ENCODE peak calls at places on chromosome 3, in eight cellular contexts. X is brain microvascular endothelial cell; B is CD8-positive, alpha-beta memory T cell; V is OCI-LY7; E is Karpas-422; T is Panc1; J is aorta; I is naive thymus-derived CD4-positive, alpha-beta T cell. K is an unnamed sample.

GRCh38 chr3:71428841-71429609 is 154.5 kb downstream of the FOXP1 start:
- DNase-seq in X (no peak), B (no peak), V (peak), E (no peak), T (no peak), J (peak), I (no peak), K (no peak)

GRCh38 chr3:147298511-147298982 is 107.8 kb downstream of the ZIC4 start:
- DNase-seq in X (peak), B (no peak), V (no peak), E (no peak), T (no peak), J (no peak), I (no peak), K (no peak)

GRCh38 chr3:144282313-144282712 is 310.7 kb downstream of the DIPK2A start:
- DNase-seq in X (no peak), B (no peak), V (no peak), E (no peak), T (no peak), J (no peak), I (no peak), K (no peak)

GRCh38 chr3:113275876-113276580 is 64.7 kb downstream of the BOC start:
- DNase-seq in X (peak), B (no peak), V (peak), E (peak), T (no peak), J (peak), I (no peak), K (peak)

GRCh38 chr3:153626158-153626557 is 464.1 kb downstream of the RAP2B start:
- DNase-seq in X (no peak), B (no peak), V (no peak), E (no peak), T (no peak), J (no peak), I (no peak), K (peak)

GRCh38 chr3:46660543-46661523 is 32.6 kb downstream of the ALS2CL start:
- DNase-seq in X (no peak), B (no peak), V (peak), E (peak), T (no peak), J (no peak), I (no peak), K (no peak)

GRCh38 chr3:18222686-18223085 is 202.5 kb downstream of the SATB1 start:
- DNase-seq in X (no peak), B (no peak), V (no peak), E (no peak), T (no peak), J (no peak), I (no peak), K (no peak)

GRCh38 chr3:142779591-142779990 is 55.8 kb downstream of the TRPC1 start:
- DNase-seq in X (no peak), B (no peak), V (no peak), E (no peak), T (no peak), J (no peak), I (no peak), K (no peak)

GRCh38 chr3:15982667-15983145 is 184.9 kb upstream of the ANKRD28 start:
- DNase-seq in X (peak), B (no peak), V (no peak), E (no peak), T (peak), J (peak), I (no peak), K (no peak)

GRCh38 chr3:45608885-45609284 is 14.3 kb downstream of the LIMD1 start:
- DNase-seq in X (no peak), B (no peak), V (no peak), E (no peak), T (no peak), J (no peak), I (no peak), K (no peak)

GRCh38 chr3:29695201-29695904 is 414.5 kb downstream of the RBMS3 start:
- DNase-seq in X (peak), B (no peak), V (no peak), E (no peak), T (no peak), J (no peak), I (no peak), K (no peak)

GRCh38 chr3:56976666-56977560 is 83.6 kb upstream of the SPATA12 start:
- DNase-seq in X (peak), B (no peak), V (no peak), E (peak), T (no peak), J (no peak), I (no peak), K (no peak)

GRCh38 chr3:62630664-62631063 is 244.6 kb downstream of the CADPS start:
- DNase-seq in X (no peak), B (no peak), V (no peak), E (peak), T (no peak), J (no peak), I (no peak), K (no peak)

GRCh38 chr3:66675383-66675782 is 174.6 kb upstream of the LRIG1 start:
- DNase-seq in X (peak), B (no peak), V (no peak), E (no peak), T (no peak), J (no peak), I (no peak), K (no peak)

GRCh38 chr3:139564290-139564861 is 24.8 kb upstream of the RBP1 start:
- DNase-seq in X (peak), B (no peak), V (no peak), E (no peak), T (no peak), J (no peak), I (no peak), K (no peak)

GRCh38 chr3:30618508-30618907 is 12.1 kb downstream of the TGFBR2 start:
- DNase-seq in X (no peak), B (no peak), V (peak), E (no peak), T (no peak), J (no peak), I (no peak), K (no peak)

GRCh38 chr3:182083112-182083511 is 371.4 kb downstream of the SOX2 start:
- DNase-seq in X (no peak), B (no peak), V (no peak), E (no peak), T (peak), J (no peak), I (no peak), K (no peak)

GRCh38 chr3:71210257-71211002 is 373.1 kb downstream of the FOXP1 start:
- DNase-seq in X (peak), B (no peak), V (no peak), E (no peak), T (no peak), J (no peak), I (no peak), K (no peak)

GRCh38 chr3:177603137-177603603 is 405.9 kb upstream of the TBL1XR1 start:
- DNase-seq in X (no peak), B (no peak), V (no peak), E (no peak), T (no peak), J (no peak), I (no peak), K (peak)

GRCh38 chr3:39362812-39363211 is 20.4 kb upstream of the SLC25A38 start:
- DNase-seq in X (no peak), B (no peak), V (no peak), E (no peak), T (no peak), J (no peak), I (no peak), K (no peak)

GRCh38 chr3:133756716-133757694 is 10.8 kb downstream of the TF start:
- DNase-seq in X (no peak), B (no peak), V (no peak), E (no peak), T (no peak), J (no peak), I (no peak), K (no peak)

GRCh38 chr3:104856743-104857142 is 510.0 kb upstream of the ALCAM start:
- DNase-seq in X (no peak), B (no peak), V (no peak), E (no peak), T (no peak), J (no peak), I (no peak), K (no peak)

GRCh38 chr3:121651684-121652083 is 9.0 kb downstream of the HCLS1 start:
- DNase-seq in X (no peak), B (no peak), V (no peak), E (no peak), T (no peak), J (no peak), I (no peak), K (no peak)

GRCh38 chr3:140610544-140610943 is 67.3 kb upstream of the TRIM42 start:
- DNase-seq in X (no peak), B (no peak), V (no peak), E (no peak), T (no peak), J (no peak), I (no peak), K (no peak)

GRCh38 chr3:120661963-120662347 is 20.1 kb downstream of the HGD start:
- DNase-seq in X (no peak), B (no peak), V (no peak), E (no peak), T (no peak), J (no peak), I (no peak), K (no peak)

GRCh38 chr3:9638939-9639338 is 10.4 kb upstream of the MTMR14 start:
- DNase-seq in X (no peak), B (no peak), V (no peak), E (no peak), T (no peak), J (no peak), I (no peak), K (no peak)

GRCh38 chr3:116647955-116648354 is 61.6 kb upstream of the TUSC7 start:
- DNase-seq in X (no peak), B (no peak), V (no peak), E (no peak), T (no peak), J (no peak), I (no peak), K (no peak)

GRCh38 chr3:119588112-119588511 is 8.8 kb downstream of the ADPRH start:
- DNase-seq in X (no peak), B (no peak), V (peak), E (no peak), T (no peak), J (peak), I (no peak), K (no peak)

GRCh38 chr3:23592961-23593931 is 212.5 kb upstream of the UBE2E1 start:
- DNase-seq in X (no peak), B (no peak), V (peak), E (no peak), T (no peak), J (no peak), I (no peak), K (no peak)

GRCh38 chr3:140397847-140398246 is 280.0 kb upstream of the TRIM42 start:
- DNase-seq in X (no peak), B (no peak), V (no peak), E (no peak), T (no peak), J (no peak), I (no peak), K (no peak)

GRCh38 chr3:112378989-112379692 is 46.2 kb downstream of the CD200 start:
- DNase-seq in X (peak), B (no peak), V (no peak), E (no peak), T (no peak), J (no peak), I (no peak), K (no peak)

GRCh38 chr3:138405486-138405885 is 28.9 kb upstream of the ESYT3 start:
- DNase-seq in X (no peak), B (no peak), V (no peak), E (peak), T (no peak), J (no peak), I (no peak), K (no peak)

GRCh38 chr3:49781415-49782199 is 4.7 kb downstream of the IP6K1 start:
- DNase-seq in X (no peak), B (no peak), V (no peak), E (no peak), T (no peak), J (no peak), I (no peak), K (no peak)

GRCh38 chr3:57062119-57062631 is 1.7 kb downstream of the SPATA12 start:
- DNase-seq in X (no peak), B (no peak), V (no peak), E (no peak), T (no peak), J (no peak), I (no peak), K (no peak)

DNA sequence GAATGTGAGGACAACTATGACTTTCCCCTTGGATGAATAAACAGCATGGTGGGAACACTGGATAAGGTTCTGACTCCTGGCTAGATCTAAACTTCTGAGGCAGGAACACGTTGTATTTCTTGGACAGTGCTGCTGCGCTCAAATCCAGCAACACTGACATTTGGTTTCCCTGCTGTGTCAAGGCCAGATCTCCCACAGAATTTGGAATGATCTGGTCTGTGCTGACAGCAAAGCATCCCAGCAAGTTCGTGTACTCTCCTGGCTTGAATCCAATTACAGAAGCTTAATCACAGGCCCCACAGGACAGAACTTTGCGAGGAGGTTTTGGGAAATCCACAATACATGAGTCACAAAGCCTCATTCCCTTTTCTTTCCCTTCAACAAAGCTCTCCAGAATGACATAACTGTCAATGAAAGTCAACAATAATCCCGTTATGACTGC is 92.5 kb downstream of the ADAMTS9 start:
- DNase-seq in X (peak), B (no peak), V (no peak), E (peak), T (no peak), J (peak), I (no peak), K (no peak)
- H3K4me3 ChIP-seq in X (no peak), B (no peak), V (no peak), E (no peak), T (no peak), J (no peak), I (no peak), K (no peak)

GRCh38 chr3:180229113-180229512 is 192.4 kb upstream of the PEX5L start:
- DNase-seq in X (no peak), B (no peak), V (peak), E (peak), T (no peak), J (no peak), I (no peak), K (peak)
- H3K4me3 ChIP-seq in X (no peak), B (no peak), V (no peak), E (no peak), T (no peak), J (no peak), I (no peak), K (no peak)

DNA sequence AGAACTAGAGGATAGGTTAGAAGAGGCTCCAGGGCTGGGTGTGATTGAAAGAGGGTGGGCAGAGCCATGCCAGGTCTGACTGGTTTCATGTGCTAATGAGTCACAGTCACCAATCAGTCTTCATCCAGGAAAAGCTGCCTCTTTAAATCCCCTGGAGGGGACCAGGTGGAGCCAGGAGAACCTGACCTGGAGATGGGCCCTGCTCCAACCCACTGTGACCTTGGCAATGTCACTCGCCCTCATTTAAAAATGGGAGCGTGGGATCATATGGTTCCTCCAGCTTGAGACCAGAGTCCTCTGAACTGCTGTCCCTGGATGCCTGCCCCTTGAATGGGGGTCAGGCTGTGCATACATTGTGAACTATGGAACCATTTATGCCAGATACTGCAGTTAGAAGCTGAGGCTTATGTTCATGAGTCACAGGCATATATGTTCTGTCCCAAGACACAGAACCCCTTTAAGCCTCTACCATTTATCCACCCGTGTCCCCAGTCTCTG is 23.0 kb downstream of the HES1 start:
- DNase-seq in X (no peak), B (no peak), V (no peak), E (no peak), T (no peak), J (no peak), I (no peak), K (no peak)
- H3K4me3 ChIP-seq in X (no peak), B (no peak), V (no peak), E (no peak), T (no peak), J (no peak), I (no peak), K (no peak)

GRCh38 chr3:127915115-127915936 is at the start of gene KBTBD12:
- DNase-seq in X (no peak), B (no peak), V (no peak), E (no peak), T (no peak), J (peak), I (no peak), K (no peak)
- H3K4me3 ChIP-seq in X (peak), B (no peak), V (no peak), E (no peak), T (peak), J (peak), I (no peak), K (no peak)

DNA sequence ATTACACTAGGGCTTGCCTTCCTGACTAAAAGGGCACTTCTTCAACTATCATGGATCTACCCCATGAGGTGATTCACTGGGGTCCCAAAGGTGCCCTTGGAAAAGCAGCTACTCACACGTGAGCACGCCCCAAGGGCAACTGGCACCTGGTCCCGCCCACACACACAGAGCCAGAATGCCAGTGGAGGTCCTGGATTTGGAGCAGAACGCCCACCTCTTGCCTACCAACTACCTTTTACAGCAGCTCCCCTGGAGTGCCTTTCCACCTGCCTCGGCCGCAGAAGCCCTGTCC is 1.8 kb upstream of the CTDSPL start:
- DNase-seq in X (no peak), B (no peak), V (no peak), E (no peak), T (no peak), J (no peak), I (no peak), K (no peak)
- H3K4me3 ChIP-seq in X (no peak), B (peak), V (no peak), E (no peak), T (no peak), J (no peak), I (peak), K (no peak)

GRCh38 chr3:197692641-197693040 is 44.1 kb downstream of the RUBCN start:
- DNase-seq in X (no peak), B (no peak), V (no peak), E (no peak), T (no peak), J (no peak), I (no peak), K (no peak)
- H3K4me3 ChIP-seq in X (no peak), B (no peak), V (no peak), E (no peak), T (no peak), J (no peak), I (no peak), K (no peak)